ENCODE peak calls at places on chromosomes 12 and 14, in nine cellular contexts. K, C, W, R, Q, O, L, B and X are unnamed samples.

GRCh38 chr12:45789025-45789424 is 59.5 kb downstream of the ARID2 start:
- DNase-seq in K (no peak), C (peak), W (no peak), R (no peak), Q (peak), O (peak), L (no peak), B (no peak), X (no peak)

GRCh38 chr14:21703357-21704339 is 30.0 kb upstream of the OR4E1 start:
- DNase-seq in K (no peak), C (no peak), W (no peak), R (no peak), Q (no peak), O (no peak), L (no peak), B (no peak), X (no peak)

GRCh38 chr12:556498-556897 is 96.8 kb downstream of the B4GALNT3 start:
- DNase-seq in K (no peak), C (no peak), W (no peak), R (no peak), Q (no peak), O (no peak), L (no peak), B (no peak), X (no peak)

GRCh38 chr12:114933428-114934160 is 249.6 kb upstream of the TBX3 start:
- DNase-seq in K (no peak), C (peak), W (no peak), R (no peak), Q (peak), O (peak), L (no peak), B (no peak), X (no peak)

GRCh38 chr12:104467346-104467837 is 10.6 kb downstream of the CHST11 start:
- DNase-seq in K (no peak), C (no peak), W (no peak), R (no peak), Q (no peak), O (no peak), L (no peak), B (no peak), X (no peak)

GRCh38 chr12:96513681-96514080 is 24.3 kb downstream of the CFAP54 start:
- DNase-seq in K (no peak), C (no peak), W (no peak), R (no peak), Q (no peak), O (no peak), L (no peak), B (no peak), X (no peak)

GRCh38 chr14:100440207-100440631 is 117.1 kb downstream of the SLC25A47 start:
- DNase-seq in K (no peak), C (peak), W (no peak), R (no peak), Q (peak), O (peak), L (no peak), B (peak), X (peak)

GRCh38 chr12:43241971-43242370 is 310.0 kb downstream of the ADAMTS20 start:
- DNase-seq in K (no peak), C (no peak), W (no peak), R (no peak), Q (no peak), O (no peak), L (no peak), B (no peak), X (no peak)

GRCh38 chr14:50396636-50397460 is at the start of gene CDKL1:
- DNase-seq in K (no peak), C (peak), W (no peak), R (peak), Q (peak), O (peak), L (peak), B (peak), X (peak)